ENCODE peak calls at places on chromosomes 12 and 14, in six cellular contexts. K, B, F, U, L and O are unnamed samples.

GRCh38 chr12:131133015-131133905 is 179.6 kb downstream of the ADGRD1 start:
- DNase-seq in K (no peak), B (no peak), F (no peak), U (no peak), L (no peak), O (no peak)

GRCh38 chr12:108305520-108305919 is 33.6 kb downstream of the CMKLR1 start:
- DNase-seq in K (peak; percentile 57), B (peak; percentile 79), F (peak; percentile 46), U (peak; percentile 91), L (peak; percentile 83), O (no peak)

GRCh38 chr12:54385251-54385914 is 850 bp upstream of the ZNF385A start:
- DNase-seq in K (no peak), B (no peak), F (no peak), U (no peak), L (peak; percentile 67), O (peak; percentile 92)

GRCh38 chr12:57459750-57460400 is at the start of gene GLI1:
- DNase-seq in K (no peak), B (no peak), F (no peak), U (no peak), L (no peak), O (no peak)

GRCh38 chr12:117830471-117830870 is 138.3 kb downstream of the KSR2 start:
- DNase-seq in K (no peak), B (no peak), F (no peak), U (no peak), L (no peak), O (no peak)

GRCh38 chr12:92905258-92905810 is 23.8 kb downstream of the EEA1 start:
- DNase-seq in K (no peak), B (no peak), F (no peak), U (no peak), L (no peak), O (no peak)

GRCh38 chr14:100417466-100417865 is 94.3 kb downstream of the SLC25A47 start:
- DNase-seq in K (peak; percentile 81), B (peak; percentile 94), F (peak; percentile 92), U (no peak), L (no peak), O (no peak)

GRCh38 chr14:34711169-34711568 is 3.2 kb downstream of the CFL2 start:
- DNase-seq in K (peak; percentile 15), B (peak; percentile 86), F (peak; percentile 88), U (no peak), L (no peak), O (no peak)

GRCh38 chr14:77098470-77099353 is 654 bp downstream of the CIPC start:
- DNase-seq in K (peak; percentile 61), B (no peak), F (no peak), U (peak; percentile 62), L (peak; percentile 72), O (no peak)

GRCh38 chr14:48023881-48024280 is 348.5 kb upstream of the MDGA2 start:
- DNase-seq in K (no peak), B (no peak), F (no peak), U (no peak), L (no peak), O (no peak)

GRCh38 chr12:113019045-113019444 is 37.5 kb upstream of the DTX1 start:
- DNase-seq in K (no peak), B (peak; percentile 48), F (peak; percentile 56), U (no peak), L (no peak), O (no peak)

GRCh38 chr14:32473476-32473875 is 144.4 kb downstream of the AKAP6 start:
- DNase-seq in K (peak; percentile 42), B (peak; percentile 87), F (peak; percentile 38), U (peak; percentile 98), L (no peak), O (no peak)

GRCh38 chr14:53401646-53402045 is 248.5 kb upstream of the DDHD1 start:
- DNase-seq in K (no peak), B (no peak), F (no peak), U (no peak), L (no peak), O (no peak)

GRCh38 chr14:53399057-53399456 is 245.9 kb upstream of the DDHD1 start:
- DNase-seq in K (no peak), B (peak; percentile 70), F (peak; percentile 78), U (no peak), L (no peak), O (no peak)
- TF ChIP-seq CTCF in K (no peak), B (peak; percentile 39), F (peak; percentile 24), U (no peak), L (no peak), O (no peak)

GRCh38 chr12:71125949-71126348 is 31.9 kb downstream of the TSPAN8 start:
- DNase-seq in K (no peak), B (no peak), F (no peak), U (no peak), L (no peak), O (no peak)

GRCh38 chr12:71129364-71129763 is 28.4 kb downstream of the TSPAN8 start:
- DNase-seq in K (no peak), B (no peak), F (no peak), U (no peak), L (no peak), O (no peak)

GRCh38 chr12:71124833-71125460 is 32.9 kb downstream of the TSPAN8 start:
- DNase-seq in K (no peak), B (no peak), F (no peak), U (no peak), L (no peak), O (no peak)

GRCh38 chr12:71128191-71128590 is 29.6 kb downstream of the TSPAN8 start:
- DNase-seq in K (no peak), B (no peak), F (peak; percentile 12), U (no peak), L (no peak), O (no peak)

DNA sequence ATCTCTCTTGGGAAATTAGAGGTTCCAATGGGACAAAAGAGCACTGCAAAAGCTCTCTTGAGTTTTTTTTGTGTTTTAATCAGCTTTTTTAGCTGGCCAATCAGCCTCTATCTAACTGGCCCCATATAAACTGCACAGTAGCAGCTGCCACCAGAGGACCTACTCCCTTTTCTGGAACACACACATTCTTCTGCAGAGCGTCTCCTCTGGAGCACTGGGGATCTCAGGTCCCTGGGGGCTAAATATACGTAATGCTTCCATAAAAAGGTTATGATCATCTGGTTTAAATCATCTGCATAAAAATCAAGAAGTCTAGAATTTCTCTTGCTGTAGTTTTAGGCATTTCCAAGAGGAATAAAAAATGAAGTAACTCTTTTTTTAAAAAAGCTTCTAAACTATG is 32.3 kb downstream of the TSPAN8 start:
- DNase-seq in K (no peak), B (no peak), F (peak; percentile 22), U (no peak), L (no peak), O (no peak)
- TF ChIP-seq CTCF in K (no peak), B (no peak), F (no peak), U (no peak), L (no peak), O (no peak)

DNA sequence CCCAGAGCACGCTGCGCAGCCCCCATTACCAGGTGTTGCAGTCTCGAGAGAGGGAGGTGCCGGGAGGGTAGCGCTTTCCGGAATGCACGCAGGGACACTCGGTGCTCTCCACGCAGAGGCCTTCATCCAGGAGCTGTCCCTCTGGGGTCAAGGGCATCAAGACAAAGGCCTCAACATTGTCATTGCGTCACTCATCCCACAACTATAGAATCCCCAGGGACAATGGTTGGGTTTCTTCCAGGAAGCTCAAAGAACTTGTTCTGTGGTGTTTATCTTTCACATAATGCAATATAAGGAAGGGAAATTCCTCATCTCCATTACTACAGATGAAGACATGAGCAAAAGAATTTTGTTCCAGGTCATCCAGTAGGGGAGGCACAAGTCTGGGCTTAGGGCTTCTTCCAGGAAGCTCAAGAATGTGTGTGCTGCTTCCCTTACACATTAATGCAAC is 52.1 kb downstream of the VWF start:
- DNase-seq in K (no peak), B (peak; percentile 49), F (peak; percentile 95), U (no peak), L (no peak), O (no peak)
- TF ChIP-seq CTCF in K (no peak), B (peak; percentile 36), F (peak; percentile 62), U (no peak), L (peak; percentile 17), O (no peak)

GRCh38 chr14:63493246-63493645 is 49.9 kb downstream of the PPP2R5E start:
- DNase-seq in K (no peak), B (no peak), F (peak; percentile 27), U (no peak), L (no peak), O (no peak)
- TF ChIP-seq CTCF in K (no peak), B (peak; percentile 19), F (no peak), U (no peak), L (no peak), O (peak; percentile 27)